ENCODE peak calls at places on chromosomes 12 and 14, in four cellular contexts. One of them, this sample, is unnamed.
A peak's percentile ranks its signal among the peaks of the same experiment; 100 is the strongest.

GRCh38 chr12:131211279-131211938 is 257.7 kb downstream of the ADGRD1 start:
- DNase-seq in Right ventricle myocardium inferior: peak; percentile 57
- DNase-seq in cerebellum: no peak
- DNase-seq in posterior cingulate gyrus: no peak
- DNase-seq in this sample: no peak

GRCh38 chr12:104055686-104056388 is 5.8 kb upstream of the GLT8D2 start:
- DNase-seq in Right ventricle myocardium inferior: peak; percentile 78
- DNase-seq in cerebellum: peak; percentile 90
- DNase-seq in posterior cingulate gyrus: no peak
- DNase-seq in this sample: no peak

GRCh38 chr12:27851311-27851710 is 71.3 kb upstream of the MANSC4 start:
- DNase-seq in Right ventricle myocardium inferior: no peak
- DNase-seq in cerebellum: no peak
- DNase-seq in posterior cingulate gyrus: no peak
- DNase-seq in this sample: no peak

GRCh38 chr12:47307680-47308399 is 228.1 kb upstream of the AMIGO2 start:
- DNase-seq in Right ventricle myocardium inferior: no peak
- DNase-seq in cerebellum: no peak
- DNase-seq in posterior cingulate gyrus: no peak
- DNase-seq in this sample: no peak

GRCh38 chr12:119179335-119180021 is 747 bp downstream of the HSPB8 start:
- DNase-seq in Right ventricle myocardium inferior: peak; percentile 73
- DNase-seq in cerebellum: no peak
- DNase-seq in posterior cingulate gyrus: no peak
- DNase-seq in this sample: no peak

GRCh38 chr14:42617005-42617404 is 1010.3 kb downstream of the LRFN5 start:
- DNase-seq in Right ventricle myocardium inferior: no peak
- DNase-seq in cerebellum: no peak
- DNase-seq in posterior cingulate gyrus: no peak
- DNase-seq in this sample: no peak

GRCh38 chr14:60945984-60946383 is 34.9 kb downstream of the TRMT5 start:
- DNase-seq in Right ventricle myocardium inferior: no peak
- DNase-seq in cerebellum: no peak
- DNase-seq in posterior cingulate gyrus: no peak
- DNase-seq in this sample: no peak

GRCh38 chr14:78764240-78764639 is 594.1 kb downstream of the NRXN3 start:
- DNase-seq in Right ventricle myocardium inferior: no peak
- DNase-seq in cerebellum: no peak
- DNase-seq in posterior cingulate gyrus: no peak
- DNase-seq in this sample: no peak

GRCh38 chr12:2336409-2336829 is 283.6 kb downstream of the CACNA1C start:
- DNase-seq in Right ventricle myocardium inferior: no peak
- DNase-seq in cerebellum: peak; percentile 75
- DNase-seq in posterior cingulate gyrus: peak; percentile 28
- DNase-seq in this sample: no peak

GRCh38 chr12:98719515-98720504 is 74.7 kb downstream of the APAF1 start:
- DNase-seq in Right ventricle myocardium inferior: no peak
- DNase-seq in cerebellum: no peak
- DNase-seq in posterior cingulate gyrus: no peak
- DNase-seq in this sample: no peak

GRCh38 chr12:3252416-3252815 is 175.2 kb downstream of the TSPAN9 start:
- DNase-seq in Right ventricle myocardium inferior: peak; percentile 94
- DNase-seq in cerebellum: peak; percentile 91
- DNase-seq in posterior cingulate gyrus: peak; percentile 84
- DNase-seq in this sample: peak; percentile 31

GRCh38 chr14:51806026-51806590 is 54.3 kb upstream of the GNG2 start:
- DNase-seq in Right ventricle myocardium inferior: no peak
- DNase-seq in cerebellum: no peak
- DNase-seq in posterior cingulate gyrus: no peak
- DNase-seq in this sample: no peak

GRCh38 chr12:57893460-57894353 is 47.2 kb upstream of the CTDSP2 start:
- DNase-seq in Right ventricle myocardium inferior: peak; percentile 93
- DNase-seq in cerebellum: peak; percentile 85
- DNase-seq in posterior cingulate gyrus: peak; percentile 82
- DNase-seq in this sample: peak; percentile 64

GRCh38 chr14:63277784-63278183 is 41.0 kb downstream of the GPHB5 start:
- DNase-seq in Right ventricle myocardium inferior: no peak
- DNase-seq in cerebellum: no peak
- DNase-seq in posterior cingulate gyrus: no peak
- DNase-seq in this sample: no peak

GRCh38 chr14:89206426-89206825 is 210.6 kb downstream of the FOXN3 start:
- DNase-seq in Right ventricle myocardium inferior: no peak
- DNase-seq in cerebellum: no peak
- DNase-seq in posterior cingulate gyrus: no peak
- DNase-seq in this sample: no peak

GRCh38 chr12:53993397-53994267 is 6.3 kb upstream of the HOXC9 start:
- DNase-seq in Right ventricle myocardium inferior: peak; percentile 26
- DNase-seq in cerebellum: no peak
- DNase-seq in posterior cingulate gyrus: no peak
- DNase-seq in this sample: no peak

GRCh38 chr14:90900712-90901111 is 84.5 kb upstream of the TTC7B start:
- DNase-seq in Right ventricle myocardium inferior: no peak
- DNase-seq in cerebellum: peak; percentile 30
- DNase-seq in posterior cingulate gyrus: no peak
- DNase-seq in this sample: no peak

GRCh38 chr14:104552738-104553125 is 26.8 kb upstream of the C14orf180 start:
- DNase-seq in Right ventricle myocardium inferior: no peak
- DNase-seq in cerebellum: no peak
- DNase-seq in posterior cingulate gyrus: no peak
- DNase-seq in this sample: no peak

GRCh38 chr14:99081156-99081765 is 190.7 kb downstream of the BCL11B start:
- DNase-seq in Right ventricle myocardium inferior: no peak
- DNase-seq in cerebellum: no peak
- DNase-seq in posterior cingulate gyrus: no peak
- DNase-seq in this sample: no peak

GRCh38 chr14:61695695-61696527 is 598 bp downstream of the HIF1A start:
- DNase-seq in Right ventricle myocardium inferior: peak; percentile 74
- DNase-seq in cerebellum: peak; percentile 35
- DNase-seq in posterior cingulate gyrus: peak; percentile 54
- DNase-seq in this sample: peak; percentile 21

GRCh38 chr14:51424569-51425251 is 184.7 kb downstream of the TMX1 start:
- DNase-seq in Right ventricle myocardium inferior: no peak
- DNase-seq in cerebellum: no peak
- DNase-seq in posterior cingulate gyrus: no peak
- DNase-seq in this sample: no peak

GRCh38 chr12:113232787-113233585 is 11.7 kb downstream of the TPCN1 start:
- DNase-seq in Right ventricle myocardium inferior: no peak
- DNase-seq in cerebellum: peak; percentile 60
- DNase-seq in posterior cingulate gyrus: peak; percentile 45
- DNase-seq in this sample: peak; percentile 75

GRCh38 chr12:115004469-115005146 is 320.6 kb upstream of the TBX3 start:
- DNase-seq in Right ventricle myocardium inferior: no peak
- DNase-seq in cerebellum: peak; percentile 31
- DNase-seq in posterior cingulate gyrus: no peak
- DNase-seq in this sample: no peak

GRCh38 chr12:88921890-88922532 is 341.7 kb upstream of the KITLG start:
- DNase-seq in Right ventricle myocardium inferior: no peak
- DNase-seq in cerebellum: no peak
- DNase-seq in posterior cingulate gyrus: no peak
- DNase-seq in this sample: no peak

GRCh38 chr12:11171953-11172675 is 1.1 kb downstream of the SMIM10L1 start:
- DNase-seq in Right ventricle myocardium inferior: no peak
- DNase-seq in cerebellum: peak; percentile 5
- DNase-seq in posterior cingulate gyrus: no peak
- DNase-seq in this sample: no peak

GRCh38 chr12:32906407-32907165 is 10.0 kb upstream of the PKP2 start:
- DNase-seq in Right ventricle myocardium inferior: no peak
- DNase-seq in cerebellum: no peak
- DNase-seq in posterior cingulate gyrus: no peak
- DNase-seq in this sample: no peak

GRCh38 chr12:3135522-3136461 is 58.6 kb downstream of the TSPAN9 start:
- DNase-seq in Right ventricle myocardium inferior: no peak
- DNase-seq in cerebellum: peak; percentile 90
- DNase-seq in posterior cingulate gyrus: no peak
- DNase-seq in this sample: no peak

GRCh38 chr12:46470975-46471374 is 98.4 kb upstream of the SLC38A2 start:
- DNase-seq in Right ventricle myocardium inferior: no peak
- DNase-seq in cerebellum: no peak
- DNase-seq in posterior cingulate gyrus: no peak
- DNase-seq in this sample: no peak

GRCh38 chr12:131131808-131132117 is 178.1 kb downstream of the ADGRD1 start:
- DNase-seq in Right ventricle myocardium inferior: no peak
- DNase-seq in cerebellum: no peak
- DNase-seq in posterior cingulate gyrus: no peak
- DNase-seq in this sample: no peak

GRCh38 chr12:121069206-121069605 is 30.2 kb upstream of the OASL start:
- DNase-seq in Right ventricle myocardium inferior: no peak
- DNase-seq in cerebellum: no peak
- DNase-seq in posterior cingulate gyrus: no peak
- DNase-seq in this sample: no peak

GRCh38 chr12:16844875-16845274 is 238.9 kb upstream of the LMO3 start:
- DNase-seq in Right ventricle myocardium inferior: no peak
- DNase-seq in cerebellum: no peak
- DNase-seq in posterior cingulate gyrus: no peak
- DNase-seq in this sample: no peak

GRCh38 chr12:42450248-42450647 is 124.3 kb downstream of the PPHLN1 start:
- DNase-seq in Right ventricle myocardium inferior: no peak
- DNase-seq in cerebellum: no peak
- DNase-seq in posterior cingulate gyrus: no peak
- DNase-seq in this sample: no peak